ENCODE peak calls at places on chromosome 20, in five cellular contexts. M is HepG2, U is HL-60, N is SK-N-SH, F is K562. Z is an unnamed sample.

GRCh38 chr20:37245671-37246237 is 15.9 kb downstream of the GHRH start:
- DNase-seq in F (no peak), U (no peak), M (no peak), N (no peak), Z (no peak)

GRCh38 chr20:41889871-41890224 is 271.7 kb upstream of the CHD6 start:
- DNase-seq in U (no peak), M (no peak), N (no peak), F (no peak), Z (no peak)

GRCh38 chr20:35617397-35618031 is 1.9 kb downstream of the SPAG4 start:
- DNase-seq in F (peak), N (peak), M (peak), U (peak), Z (peak)

GRCh38 chr20:51711426-51711825 is 56.8 kb downstream of the ATP9A start:
- DNase-seq in U (no peak), F (no peak), M (no peak), N (no peak), Z (no peak)

GRCh38 chr20:35953411-35954199 is 697 bp downstream of the SCAND1 start:
- DNase-seq in M (no peak), F (peak), N (peak), U (peak), Z (peak)

GRCh38 chr20:61650912-61651733 is 399.1 kb downstream of the CDH4 start:
- DNase-seq in U (no peak), F (no peak), N (no peak), M (no peak), Z (no peak)

GRCh38 chr20:61913423-61914225 is 152.1 kb downstream of the TAF4 start:
- DNase-seq in F (no peak), N (no peak), M (no peak), U (no peak), Z (no peak)

GRCh38 chr20:13425401-13425800 is 204.3 kb downstream of the ISM1 start:
- DNase-seq in N (no peak), U (no peak), F (no peak), M (no peak), Z (no peak)

GRCh38 chr20:61804896-61805295 is 260.8 kb downstream of the TAF4 start:
- DNase-seq in U (no peak), F (no peak), N (no peak), M (no peak), Z (no peak)

GRCh38 chr20:63238491-63239126 is 2.9 kb downstream of the BIRC7 start:
- DNase-seq in F (peak), M (no peak), N (peak), U (no peak), Z (no peak)

GRCh38 chr20:41509801-41510200 is 108.4 kb downstream of the CHD6 start:
- DNase-seq in F (no peak), U (no peak), M (peak), N (no peak), Z (no peak)

GRCh38 chr20:62888406-62888805 is 26.8 kb upstream of the TCFL5 start:
- DNase-seq in U (no peak), M (no peak), F (no peak), N (no peak), Z (no peak)

GRCh38 chr20:63471719-63472158 is 716 bp downstream of the KCNQ2 start:
- DNase-seq in M (no peak), U (no peak), F (no peak), N (no peak), Z (no peak)

GRCh38 chr20:63745424-63745805 is 5.8 kb downstream of the SLC2A4RG start:
- DNase-seq in U (no peak), M (no peak), F (peak), N (peak), Z (no peak)

GRCh38 chr20:25059487-25059820 is 1.5 kb upstream of the ACSS1 start:
- DNase-seq in N (no peak), F (no peak), M (no peak), U (no peak), Z (no peak)

GRCh38 chr20:45904583-45905504 is 7.1 kb downstream of the PLTP start:
- DNase-seq in U (no peak), M (no peak), N (no peak), F (no peak), Z (no peak)

GRCh38 chr20:4483481-4483880 is 238.2 kb upstream of the PRND start:
- DNase-seq in N (no peak), F (no peak), M (no peak), U (no peak), Z (no peak)

GRCh38 chr20:17202030-17202429 is 24.8 kb upstream of the PCSK2 start:
- DNase-seq in N (no peak), M (no peak), F (no peak), U (no peak), Z (no peak)

GRCh38 chr20:18465536-18466200 is 1.2 kb downstream of the DZANK1 start:
- DNase-seq in N (no peak), U (no peak), M (no peak), F (no peak), Z (no peak)
- TF ChIP-seq GABPA in N (no peak), U (no peak), M (no peak), F (no peak), Z (no peak)

GRCh38 chr20:31972481-31973386 is 4.8 kb downstream of the XKR7 start:
- DNase-seq in M (no peak), U (no peak), F (no peak), N (no peak), Z (no peak)

GRCh38 chr20:31966991-31967655 is 828 bp upstream of the XKR7 start:
- DNase-seq in F (no peak), U (no peak), M (no peak), N (peak), Z (no peak)

GRCh38 chr20:31962741-31963140 is 5.2 kb upstream of the XKR7 start:
- DNase-seq in N (peak), U (no peak), F (no peak), M (no peak), Z (no peak)

GRCh38 chr20:31967830-31968249 is at the start of gene XKR7:
- DNase-seq in M (no peak), N (peak), U (peak), F (peak), Z (peak)

DNA sequence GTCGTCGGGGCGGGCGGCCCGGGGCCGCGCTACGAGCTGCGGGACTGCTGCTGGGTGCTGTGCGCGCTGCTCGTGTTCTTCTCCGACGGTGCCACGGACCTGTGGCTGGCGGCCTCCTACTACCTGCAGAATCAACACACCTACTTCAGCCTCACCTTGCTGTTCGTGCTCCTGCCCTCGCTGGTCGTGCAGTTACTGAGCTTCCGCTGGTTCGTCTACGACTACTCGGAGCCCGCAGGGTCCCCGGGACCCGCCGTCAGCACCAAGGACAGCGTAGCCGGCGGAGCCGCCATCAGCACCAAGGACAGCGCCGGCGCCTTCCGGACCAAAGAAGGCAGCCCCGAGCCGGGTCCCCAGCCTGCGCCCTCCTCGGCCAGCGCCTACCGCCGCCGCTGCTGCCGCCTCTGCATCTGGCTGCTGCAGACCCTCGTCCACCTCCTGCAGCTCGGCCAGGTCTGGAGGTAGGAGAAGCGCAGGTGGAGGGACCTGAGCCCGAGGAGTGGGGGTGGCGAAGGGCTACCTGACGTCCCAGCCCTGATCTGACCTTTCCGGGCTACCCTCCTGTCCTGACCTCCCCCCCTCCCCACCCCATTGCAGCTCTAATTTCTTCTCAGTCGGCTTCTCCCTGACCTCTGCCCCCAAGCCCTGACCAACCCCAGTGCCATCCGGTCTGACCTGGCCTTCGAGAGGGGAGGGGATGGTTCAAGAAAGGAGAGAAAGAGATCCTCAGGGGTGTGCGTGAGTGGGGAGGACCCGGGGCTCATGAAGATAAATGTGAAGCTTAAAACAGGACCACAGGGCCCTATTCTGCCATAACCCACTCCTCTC is 562 bp downstream of the XKR7 start:
- DNase-seq in U (peak), F (peak), N (peak), M (peak), Z (peak)
- TF ChIP-seq GABPA in U (peak), F (peak), N (no peak), M (peak), Z (peak)

DNA sequence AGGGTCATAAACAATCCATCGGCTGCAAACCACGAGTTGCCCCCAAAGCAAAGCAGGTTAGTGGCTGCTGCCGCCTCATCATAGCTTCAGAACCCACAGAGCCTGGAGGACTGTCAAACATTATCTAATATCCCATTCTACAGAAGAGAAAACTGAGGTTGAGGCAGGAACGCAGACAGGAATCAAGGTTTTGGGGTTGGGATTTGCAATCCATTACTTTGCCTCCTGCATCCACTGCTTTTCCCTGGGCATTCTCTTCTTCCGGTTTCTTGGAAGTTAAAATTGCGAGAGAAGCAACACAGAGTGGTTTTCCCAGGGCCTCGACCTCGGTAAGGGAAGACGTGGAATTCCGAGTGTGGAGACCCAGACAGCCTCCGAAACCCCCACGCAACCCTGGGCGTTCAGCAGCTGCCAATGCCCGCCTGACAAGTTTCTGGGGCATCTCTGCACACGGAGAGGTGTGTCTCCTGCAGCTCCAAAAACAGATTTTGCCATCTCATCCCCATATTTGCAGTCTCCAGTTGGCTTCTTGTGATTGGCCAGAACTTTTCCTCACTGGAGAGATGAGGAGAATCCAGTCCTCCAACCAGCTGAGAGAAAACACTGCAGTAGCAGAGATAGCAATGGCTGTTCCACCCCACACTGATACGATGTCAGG is 45.5 kb upstream of the SNAP25 start:
- DNase-seq in N (no peak), F (no peak), U (no peak), M (no peak), Z (no peak)
- TF ChIP-seq GABPA in N (no peak), F (no peak), U (no peak), M (no peak), Z (no peak)

GRCh38 chr20:50220894-50221266 is 30.2 kb downstream of the CEBPB start:
- DNase-seq in N (no peak), F (no peak), M (no peak), U (no peak), Z (no peak)
- TF ChIP-seq GABPA in N (no peak), F (no peak), M (no peak), U (no peak), Z (no peak)

DNA sequence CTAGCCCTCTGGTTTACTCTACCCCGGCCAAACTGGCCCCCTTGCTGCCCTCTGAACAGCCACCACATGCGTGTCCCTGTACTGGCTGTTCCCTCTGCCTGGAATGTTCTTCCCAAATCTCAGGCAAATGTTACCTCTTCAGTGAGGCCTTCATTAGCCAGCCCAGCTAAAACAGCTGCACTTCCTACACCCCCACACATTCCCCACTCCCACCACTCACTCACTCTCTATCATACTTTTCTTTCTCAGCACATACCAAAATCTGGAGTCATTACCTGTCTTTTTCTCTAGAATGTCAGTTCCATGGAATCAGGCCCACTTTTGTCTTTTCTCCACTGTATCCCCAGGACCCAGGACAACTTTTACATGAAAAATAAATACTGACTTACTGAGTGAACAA is 401.2 kb upstream of the SULF2 start:
- DNase-seq in F (no peak), M (no peak), N (no peak), U (no peak), Z (no peak)
- TF ChIP-seq GABPA in F (no peak), M (no peak), N (no peak), U (no peak), Z (no peak)

GRCh38 chr20:9508696-9509178 is 5.7 kb upstream of the LAMP5 start:
- DNase-seq in U (no peak), N (no peak), M (no peak), F (no peak), Z (no peak)
- TF ChIP-seq GABPA in U (no peak), N (no peak), M (no peak), F (no peak), Z (no peak)

GRCh38 chr20:43320536-43320935 is 130.8 kb upstream of the PTPRT start:
- DNase-seq in U (no peak), M (no peak), F (no peak), N (no peak), Z (no peak)

GRCh38 chr20:43318749-43319148 is 129.0 kb upstream of the PTPRT start:
- DNase-seq in M (no peak), F (peak), U (no peak), N (no peak), Z (no peak)

DNA sequence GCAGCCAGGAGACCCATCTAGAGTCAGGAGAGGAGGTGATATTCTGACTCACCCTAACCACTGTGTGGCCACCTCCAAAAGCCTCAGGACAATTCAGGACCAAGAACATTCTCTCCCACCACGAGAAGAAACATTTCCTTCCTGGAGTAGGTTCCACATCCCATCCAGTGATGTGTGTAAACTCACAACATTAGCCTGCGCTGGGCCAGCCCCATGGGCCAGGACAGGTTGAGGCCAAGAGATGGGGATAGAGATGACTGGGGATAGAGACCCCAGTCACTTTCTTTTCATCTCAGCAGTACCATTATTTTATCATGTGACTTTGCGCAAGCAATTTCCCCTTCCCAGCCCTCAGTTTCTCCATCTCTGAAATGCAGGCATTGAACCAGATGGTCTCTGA is 126.6 kb upstream of the PTPRT start:
- DNase-seq in U (no peak), F (no peak), M (no peak), N (no peak), Z (no peak)
- TF ChIP-seq GABPA in U (no peak), F (no peak), M (no peak), N (no peak), Z (no peak)

GRCh38 chr20:47531468-47531867 is 29.8 kb downstream of the NCOA3 start:
- DNase-seq in N (no peak), U (peak), F (no peak), M (no peak), Z (no peak)
- TF ChIP-seq GABPA in N (no peak), U (no peak), F (no peak), M (no peak), Z (no peak)

Z was measured in H1.